ENCODE peak calls at places on chromosomes 1 and 21, in seven cellular contexts. W, E, Q, R, N, T and K are unnamed samples.

GRCh38 chr1:23370744-23371710 is 1.4 kb upstream of the ZNF436 start:
- DNase-seq in Q (no peak), R (no peak), W (no peak), T (no peak), N (no peak), E (no peak), K (no peak)

GRCh38 chr21:16192900-16193299 is 463.1 kb downstream of the USP25 start:
- DNase-seq in R (no peak), Q (no peak), N (no peak), W (no peak), T (no peak), E (peak), K (no peak)

GRCh38 chr1:72936151-72936740 is 653.9 kb upstream of the NEGR1 start:
- DNase-seq in Q (no peak), W (no peak), E (no peak), N (no peak), T (no peak), R (no peak), K (no peak)

GRCh38 chr1:43935711-43936427 is 2.3 kb downstream of the ARTN start:
- DNase-seq in R (no peak), W (no peak), T (no peak), E (no peak), N (peak), Q (no peak), K (peak)

GRCh38 chr1:229855999-229856650 is 210.9 kb upstream of the GALNT2 start:
- DNase-seq in Q (peak), E (no peak), N (peak), T (no peak), R (peak), W (no peak), K (no peak)

GRCh38 chr1:110750446-110751029 is 75.8 kb upstream of the KCNA3 start:
- DNase-seq in R (no peak), T (no peak), N (no peak), E (no peak), W (no peak), Q (no peak), K (no peak)

GRCh38 chr1:239723821-239724367 is 337.5 kb downstream of the CHRM3 start:
- DNase-seq in W (no peak), T (no peak), N (no peak), R (no peak), Q (no peak), E (no peak), K (no peak)

GRCh38 chr1:35931424-35932157 is 686 bp downstream of the AGO3 start:
- DNase-seq in T (peak), N (no peak), E (no peak), W (no peak), Q (no peak), R (no peak), K (peak)

GRCh38 chr1:30810416-30811105 is 53.0 kb upstream of the LAPTM5 start:
- DNase-seq in Q (no peak), N (no peak), R (no peak), E (no peak), T (no peak), W (no peak), K (no peak)

GRCh38 chr1:241447056-241447649 is 72.4 kb downstream of the FH start:
- DNase-seq in R (no peak), N (no peak), E (no peak), T (no peak), W (no peak), Q (no peak), K (no peak)

GRCh38 chr1:52747450-52747849 is 21.2 kb downstream of the ZYG11B start:
- DNase-seq in W (no peak), T (no peak), E (no peak), R (no peak), Q (no peak), N (no peak), K (no peak)

GRCh38 chr1:203216274-203217138 is 13.0 kb downstream of the CHIT1 start:
- DNase-seq in N (no peak), Q (peak), E (no peak), T (peak), R (peak), W (peak), K (peak)

GRCh38 chr1:232678185-232678886 is 48.4 kb upstream of the SIPA1L2 start:
- DNase-seq in W (no peak), R (no peak), E (peak), T (no peak), N (no peak), Q (no peak), K (no peak)

GRCh38 chr1:81121324-81121723 is 679.4 kb upstream of the ADGRL2 start:
- DNase-seq in W (no peak), T (no peak), E (no peak), Q (no peak), N (no peak), R (no peak), K (no peak)

GRCh38 chr1:183881387-183882084 is 76.6 kb downstream of the RGL1 start:
- DNase-seq in W (no peak), Q (no peak), T (no peak), E (peak), N (peak), R (peak), K (no peak)

GRCh38 chr1:119827010-119827409 is 15.8 kb upstream of the REG4 start:
- DNase-seq in W (no peak), N (no peak), Q (no peak), E (no peak), T (peak), R (no peak), K (peak)

GRCh38 chr1:29829448-29830344 is 593.4 kb downstream of the PTPRU start:
- DNase-seq in E (no peak), N (no peak), T (no peak), R (no peak), W (no peak), Q (no peak), K (no peak)

GRCh38 chr1:184262119-184262518 is 124.7 kb upstream of the C1orf21 start:
- DNase-seq in N (no peak), T (no peak), W (no peak), E (no peak), Q (no peak), R (no peak), K (no peak)

GRCh38 chr1:208834346-208835081 is 590.3 kb upstream of the PLXNA2 start:
- DNase-seq in R (no peak), E (no peak), Q (no peak), T (peak), N (no peak), W (no peak), K (no peak)

GRCh38 chr1:39268906-39269305 is 64.4 kb downstream of the MACF1 start:
- DNase-seq in E (no peak), T (no peak), Q (no peak), R (no peak), W (no peak), N (no peak), K (no peak)

GRCh38 chr1:169105434-169106094 is 926 bp upstream of the ATP1B1 start:
- DNase-seq in R (peak), W (peak), N (peak), E (peak), T (peak), Q (no peak), K (peak)

GRCh38 chr1:19405761-19406481 is 79.4 kb downstream of the CAPZB start:
- DNase-seq in Q (no peak), E (no peak), N (no peak), W (no peak), T (peak), R (peak), K (no peak)

GRCh38 chr1:209723761-209724693 is 19.4 kb downstream of the HSD11B1 start:
- DNase-seq in T (no peak), R (no peak), N (no peak), Q (no peak), W (no peak), E (no peak), K (no peak)

GRCh38 chr1:234531181-234532132 is 52.5 kb upstream of the TARBP1 start:
- DNase-seq in Q (no peak), E (no peak), R (no peak), W (no peak), T (no peak), N (peak), K (no peak)

GRCh38 chr1:47644216-47644581 is 206.4 kb downstream of the FOXD2 start:
- DNase-seq in R (no peak), W (no peak), Q (no peak), E (no peak), N (no peak), T (no peak), K (no peak)